ENCODE peak calls at places on chromosomes 16 and 17, in four cellular contexts. R is neuronal stem cell, C is trophoblast cell, A is OCI-LY7. P is an unnamed sample.
A peak's percentile ranks its signal among the peaks of the same experiment; 100 is the strongest.

GRCh38 chr16:21950782-21951521 is 2.2 kb upstream of the UQCRC2 start:
- DNase-seq in A (peak; percentile 53), C (peak; percentile 37), R (no peak), P (no peak)

GRCh38 chr17:67221062-67221998 is 23.7 kb downstream of the HELZ start:
- DNase-seq in C (peak; percentile 46), A (peak; percentile 30), R (no peak), P (no peak)

GRCh38 chr17:43609613-43610385 is 51.9 kb downstream of the MEOX1 start:
- DNase-seq in R (no peak), C (no peak), A (no peak), P (no peak)

GRCh38 chr16:67865318-67865717 is 7.5 kb upstream of the EDC4 start:
- DNase-seq in R (no peak), C (peak; percentile 54), A (peak; percentile 38), P (no peak)

GRCh38 chr17:11487469-11487868 is 110.8 kb upstream of the DNAH9 start:
- DNase-seq in A (no peak), R (peak; percentile 53), C (no peak), P (no peak)

GRCh38 chr17:4518901-4519300 is 20.2 kb downstream of the SPNS2 start:
- DNase-seq in R (no peak), A (no peak), C (no peak), P (no peak)

GRCh38 chr17:59366040-59366757 is 34.7 kb downstream of the YPEL2 start:
- DNase-seq in R (peak; percentile 69), A (no peak), C (peak; percentile 34), P (no peak)

GRCh38 chr17:17204041-17204591 is 2.0 kb downstream of the PLD6 start:
- DNase-seq in A (no peak), C (no peak), R (no peak), P (no peak)

GRCh38 chr16:27639588-27640276 is 89.8 kb downstream of the KATNIP start:
- DNase-seq in R (peak; percentile 24), A (peak; percentile 53), C (peak; percentile 59), P (peak; percentile 36)

GRCh38 chr17:64679710-64680216 is 17.7 kb upstream of the SMURF2 start:
- DNase-seq in A (no peak), R (no peak), C (peak; percentile 97), P (no peak)

GRCh38 chr17:40056379-40057005 is 2.3 kb upstream of the MED24 start:
- DNase-seq in R (no peak), C (no peak), A (no peak), P (no peak)

GRCh38 chr17:66347661-66348604 is 45.5 kb downstream of the PRKCA start:
- DNase-seq in C (no peak), A (no peak), R (no peak), P (no peak)

GRCh38 chr16:83887088-83887487 is 11.8 kb upstream of the MLYCD start:
- DNase-seq in A (peak; percentile 20), R (no peak), C (no peak), P (no peak)

GRCh38 chr17:65515959-65516948 is 45.2 kb downstream of the AXIN2 start:
- DNase-seq in R (no peak), A (no peak), C (peak; percentile 96), P (no peak)

GRCh38 chr16:86723699-86724098 is 145.3 kb downstream of the FOXL1 start:
- DNase-seq in A (no peak), R (no peak), C (no peak), P (no peak)

GRCh38 chr16:85057212-85057889 is 29.8 kb downstream of the KIAA0513 start:
- DNase-seq in C (peak; percentile 25), R (no peak), A (peak; percentile 45), P (no peak)

GRCh38 chr16:53207810-53208752 is 153.3 kb downstream of the CHD9 start:
- DNase-seq in C (peak; percentile 48), R (peak; percentile 80), A (peak; percentile 88), P (peak; percentile 23)

GRCh38 chr17:43817826-43818225 is 15.1 kb downstream of the MPP3 start:
- DNase-seq in C (no peak), R (no peak), A (no peak), P (no peak)

GRCh38 chr16:76940251-76940650 is 250.7 kb upstream of the MON1B start:
- DNase-seq in A (no peak), C (no peak), R (no peak), P (no peak)

GRCh38 chr16:72645526-72645925 is 402.4 kb downstream of the ZFHX3 start:
- DNase-seq in C (no peak), R (no peak), A (no peak), P (no peak)

GRCh38 chr16:495127-495748 is 32.3 kb upstream of the CAPN15 start:
- DNase-seq in A (peak; percentile 24), C (peak; percentile 59), R (no peak), P (no peak)

GRCh38 chr17:78716292-78716691 is 65.8 kb downstream of the CYTH1 start:
- DNase-seq in R (no peak), C (no peak), A (no peak), P (no peak)

GRCh38 chr16:4349332-4349731 is 1.8 kb downstream of the PAM16 start:
- DNase-seq in A (no peak), C (no peak), R (no peak), P (no peak)
- H3K4me3 ChIP-seq in A (peak overlapping the region; percentile 99), C (no peak overlapping the region), R (no peak overlapping the region), P (no peak overlapping the region)

GRCh38 chr17:2043785-2044184 is 2.0 kb downstream of the OVCA2 start:
- DNase-seq in C (peak; percentile 74), A (no peak), R (no peak), P (no peak)

GRCh38 chr17:2042355-2042929 is 620 bp downstream of the OVCA2 start:
- DNase-seq in C (no peak), A (no peak), R (no peak), P (no peak)

GRCh38 chr17:2041561-2042354 is at the start of gene OVCA2:
- DNase-seq in C (peak; percentile 99), R (peak; percentile 96), A (peak; percentile 98), P (no peak)

GRCh38 chr17:2040219-2040827 is 1.5 kb upstream of the OVCA2 start:
- DNase-seq in A (no peak), C (no peak), R (no peak), P (no peak)

GRCh38 chr17:2040942-2041560 is 771 bp upstream of the OVCA2 start:
- DNase-seq in C (no peak), A (no peak), R (no peak), P (no peak)
- H2AFZ ChIP-seq in C (peak overlapping the region; percentile 68), A (no peak overlapping the region), R (peak overlapping the region; percentile 96), P (peak overlapping the region; percentile 95)

DNA sequence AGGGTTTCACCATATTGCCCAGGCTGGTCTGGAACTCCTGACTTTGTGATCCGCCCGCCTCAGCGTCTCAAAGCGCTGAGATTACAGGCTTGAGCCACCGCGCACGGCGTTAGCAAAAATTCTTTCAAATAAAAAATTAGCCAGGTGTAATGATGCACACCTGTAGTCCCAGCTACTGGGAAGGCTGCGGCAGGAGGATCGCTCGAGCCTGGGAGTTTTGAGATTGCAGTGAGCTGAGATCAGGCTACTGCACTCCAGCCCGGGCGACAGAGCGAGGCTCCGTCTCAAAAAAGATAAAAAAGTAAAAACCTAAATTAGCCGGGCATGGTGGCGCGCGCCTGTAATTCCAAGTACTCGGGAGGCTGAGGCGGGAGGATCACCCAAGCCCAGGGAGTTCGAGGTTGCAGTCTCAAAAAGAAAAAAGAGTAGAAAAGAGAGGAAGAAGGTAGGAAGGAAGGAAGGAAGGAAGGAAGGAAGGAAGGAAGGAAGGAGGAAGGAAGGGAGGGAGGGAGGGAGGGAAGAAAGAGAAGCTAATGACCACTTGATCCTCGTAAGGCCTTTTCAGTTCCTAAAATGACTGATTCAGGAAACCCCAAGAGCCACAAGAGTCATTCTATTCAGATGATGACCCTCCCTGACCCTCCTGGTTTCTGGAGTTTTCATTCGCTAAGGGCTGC is 59.2 kb downstream of the SRL start:
- DNase-seq in C (peak; percentile 74), A (no peak), R (no peak), P (no peak)
- H3K4me3 ChIP-seq in C (no peak overlapping the region), A (peak overlapping the region; percentile 67), R (peak overlapping the region; percentile 64), P (peak overlapping the region; percentile 68)

GRCh38 chr17:80008848-80009247 is 26.8 kb downstream of the TBC1D16 start:
- DNase-seq in C (no peak), A (no peak), R (no peak), P (no peak)
- H2AFZ ChIP-seq in C (no peak overlapping the region), A (no peak overlapping the region), R (no peak overlapping the region), P (no peak overlapping the region)

GRCh38 chr17:47866941-47867340 is 16.0 kb upstream of the SP6 start:
- DNase-seq in C (no peak), R (no peak), A (no peak), P (no peak)
- H3K4me3 ChIP-seq in C (no peak overlapping the region), R (no peak overlapping the region), A (no peak overlapping the region), P (no peak overlapping the region)

GRCh38 chr17:61325382-61326073 is 74.1 kb upstream of the TBX2 start:
- DNase-seq in R (no peak), A (no peak), C (no peak), P (no peak)
- H2AFZ ChIP-seq in R (peak overlapping the region; percentile 39), A (no peak overlapping the region), C (no peak overlapping the region), P (no peak overlapping the region)

GRCh38 chr16:4814046-4814445 is 11.6 kb upstream of the ROGDI start:
- DNase-seq in R (no peak), A (no peak), C (no peak), P (no peak)
- H3K4me3 ChIP-seq in R (no peak overlapping the region), A (no peak overlapping the region), C (no peak overlapping the region), P (no peak overlapping the region)

DNA sequence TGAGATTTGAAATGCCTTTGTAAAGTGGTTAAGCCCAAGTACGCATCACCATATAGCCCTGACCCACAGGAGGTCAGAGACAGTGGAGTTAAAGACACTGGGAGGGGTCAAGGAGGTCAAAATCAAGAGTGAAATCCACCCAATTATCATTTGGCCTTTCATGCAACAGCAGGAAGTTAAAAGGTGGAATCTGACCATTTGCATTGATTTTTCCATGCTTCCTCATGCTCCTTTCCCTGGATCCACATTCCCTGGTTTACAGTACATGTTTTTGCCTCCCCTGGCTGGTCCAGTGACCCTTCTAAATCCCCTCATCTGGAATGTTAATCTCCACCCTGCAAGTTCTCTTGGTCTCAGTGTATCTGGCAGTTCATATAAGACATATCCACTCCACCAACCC is 36.6 kb upstream of the TOM1L1 start:
- DNase-seq in R (no peak), C (no peak), A (no peak), P (no peak)
- H2AFZ ChIP-seq in R (no peak overlapping the region), C (no peak overlapping the region), A (no peak overlapping the region), P (no peak overlapping the region)

P was measured in keratinocyte.